ENCODE peak calls at places on chromosome 15, in ten cellular contexts. Y is AG20443, B is NCI-H1417 treated with DMSO at 0.1 percent for 48 hours, N is lower lobe of right lung, Z is ELR, L is EL, R is EH, V is MCF 10A, W is kidney tubule cell, A is H9. I is an unnamed sample.

GRCh38 chr15:31488437-31489204 is 162.0 kb downstream of the KLF13 start:
- DNase-seq in L (peak; percentile 86), A (peak; percentile 82), B (peak; percentile 47), Y (peak; percentile 94), R (peak; percentile 88), N (no peak), Z (peak; percentile 87), V (peak; percentile 88), W (peak; percentile 88), I (peak; percentile 44)

GRCh38 chr15:65964792-65965433 is 95.6 kb downstream of the RAB11A start:
- DNase-seq in N (no peak), Z (no peak), B (no peak), L (no peak), A (no peak), Y (no peak), W (no peak), V (no peak), R (no peak), I (no peak)

GRCh38 chr15:70342554-70343548 is 245.1 kb upstream of the TLE3 start:
- DNase-seq in L (no peak), B (no peak), A (no peak), V (no peak), N (no peak), W (no peak), Z (no peak), Y (no peak), R (no peak), I (peak; percentile 4)

GRCh38 chr15:96416934-96417759 is 86.6 kb downstream of the NR2F2 start:
- DNase-seq in V (no peak), L (peak; percentile 60), R (peak; percentile 17), B (no peak), Y (peak; percentile 36), W (peak; percentile 40), A (peak; percentile 58), Z (peak; percentile 41), N (no peak), I (no peak)

GRCh38 chr15:88627463-88627862 is 6.3 kb downstream of the AEN start:
- DNase-seq in B (no peak), A (no peak), Y (no peak), R (no peak), W (no peak), N (no peak), L (no peak), Z (no peak), V (no peak), I (no peak)

GRCh38 chr15:58748787-58749531 is 548 bp downstream of the ADAM10 start:
- DNase-seq in N (peak; percentile 70), V (peak; percentile 38), W (peak; percentile 28), Z (peak; percentile 56), B (no peak), Y (peak; percentile 61), R (peak; percentile 50), A (peak; percentile 47), L (peak; percentile 51), I (peak; percentile 78)

GRCh38 chr15:85335193-85335939 is 45.0 kb upstream of the AKAP13 start:
- DNase-seq in A (no peak), N (no peak), Y (no peak), W (no peak), B (no peak), R (no peak), Z (no peak), V (no peak), L (no peak), I (no peak)

GRCh38 chr15:59178151-59178705 is 28.4 kb upstream of the LDHAL6B start:
- DNase-seq in Y (no peak), A (no peak), N (no peak), W (no peak), L (no peak), V (no peak), B (no peak), R (no peak), Z (no peak), I (no peak)

GRCh38 chr15:47964229-47964628 is 156.6 kb upstream of the SLC24A5 start:
- DNase-seq in A (no peak), B (no peak), Y (no peak), Z (no peak), W (no peak), R (no peak), V (no peak), L (no peak), N (no peak), I (no peak)

GRCh38 chr15:41838400-41838897 is at the start of gene PLA2G4B:
- DNase-seq in Y (no peak), A (no peak), N (peak; percentile 90), R (no peak), W (peak; percentile 6), B (no peak), Z (no peak), V (peak; percentile 66), L (no peak), I (peak; percentile 54)

GRCh38 chr15:46786886-46787285 is 930.4 kb upstream of the SEMA6D start:
- DNase-seq in W (no peak), A (no peak), R (no peak), N (no peak), B (peak; percentile 0), V (no peak), Z (no peak), L (no peak), Y (no peak), I (no peak)

GRCh38 chr15:66774001-66774814 is 72.2 kb downstream of the SMAD6 start:
- DNase-seq in Z (peak; percentile 77), V (peak; percentile 80), R (peak; percentile 84), A (peak; percentile 91), L (peak; percentile 82), B (no peak), Y (peak; percentile 91), N (peak; percentile 88), W (peak; percentile 87), I (peak; percentile 92)

GRCh38 chr15:38362355-38362754 is 91.6 kb upstream of the FAM98B start:
- DNase-seq in B (no peak), V (no peak), W (no peak), L (no peak), N (no peak), Z (no peak), Y (no peak), A (no peak), R (no peak), I (no peak)

GRCh38 chr15:101250331-101250730 is 1.5 kb downstream of the CHSY1 start:
- DNase-seq in W (peak; percentile 80), B (no peak), Y (peak; percentile 80), V (peak; percentile 70), Z (peak; percentile 75), A (no peak), R (peak; percentile 83), N (no peak), L (peak; percentile 72), I (no peak)

GRCh38 chr15:67914537-67915373 is 74.9 kb upstream of the RNU6-1 start:
- DNase-seq in B (peak; percentile 55), W (no peak), L (no peak), V (no peak), R (peak; percentile 61), A (peak; percentile 35), Z (no peak), Y (no peak), N (peak; percentile 64), I (peak; percentile 46)

GRCh38 chr15:89383635-89384604 is 49.3 kb upstream of the POLG start:
- DNase-seq in Y (no peak), N (no peak), L (peak; percentile 42), V (peak; percentile 96), Z (no peak), A (peak; percentile 44), R (peak; percentile 32), W (peak; percentile 64), B (peak; percentile 75), I (no peak)

GRCh38 chr15:65937476-65937875 is 68.2 kb downstream of the RAB11A start:
- DNase-seq in R (peak; percentile 41), A (no peak), L (peak; percentile 33), Z (peak; percentile 13), V (no peak), N (no peak), W (peak; percentile 60), Y (no peak), B (no peak), I (no peak)

GRCh38 chr15:92429378-92430066 is 35.8 kb downstream of the ST8SIA2 start:
- DNase-seq in W (peak; percentile 85), B (no peak), Z (peak; percentile 15), L (peak; percentile 47), A (no peak), Y (peak; percentile 63), N (no peak), R (peak; percentile 27), V (peak; percentile 71), I (no peak)

GRCh38 chr15:67603063-67603462 is 60.6 kb downstream of the MAP2K5 start:
- DNase-seq in A (no peak), V (no peak), W (no peak), L (no peak), N (no peak), Z (no peak), B (no peak), R (no peak), Y (no peak), I (no peak)

GRCh38 chr15:22806664-22807063 is 20.2 kb downstream of the NIPA1 start:
- DNase-seq in R (no peak), V (no peak), N (no peak), A (no peak), B (no peak), Y (no peak), Z (no peak), L (no peak), W (no peak), I (no peak)

GRCh38 chr15:46293550-46293949 is 658.7 kb downstream of the SQOR start:
- DNase-seq in B (no peak), R (no peak), N (no peak), L (no peak), Z (no peak), W (no peak), V (no peak), Y (no peak), A (peak; percentile 49), I (no peak)

GRCh38 chr15:45326776-45327175 is 51.6 kb downstream of the GATM start:
- DNase-seq in R (no peak), Z (no peak), A (no peak), Y (no peak), V (no peak), L (no peak), B (no peak), W (no peak), N (no peak), I (no peak)

GRCh38 chr15:39359736-39360135 is 221.1 kb upstream of the THBS1 start:
- DNase-seq in B (no peak), Z (no peak), N (no peak), Y (no peak), W (no peak), L (no peak), R (no peak), A (no peak), V (no peak), I (no peak)

I was measured in pancreas.